ENCODE peak calls at places on chromosomes 16 and 17, in eight cellular contexts. C is GOT3, N is GM13977, X is HS-27A, A is transverse colon, O is right cardiac atrium, F is ecto neural progenitor cell, T is MCF 10A. B is an unnamed sample.

GRCh38 chr17:28341516-28341915 is 6.0 kb downstream of the TNFAIP1 start:
- DNase-seq in A (no peak), F (no peak), C (no peak), N (no peak), T (no peak), O (no peak), X (no peak), B (no peak)

GRCh38 chr16:63617990-63618763 is 1503.7 kb downstream of the CDH11 start:
- DNase-seq in F (no peak), C (no peak), T (no peak), A (no peak), N (no peak), O (peak; percentile 76), X (no peak), B (no peak)

GRCh38 chr17:4444782-4445473 is 11.2 kb downstream of the SPNS3 start:
- DNase-seq in F (no peak), C (no peak), O (peak; percentile 85), X (peak; percentile 30), A (peak; percentile 83), T (peak; percentile 51), N (no peak), B (no peak)

GRCh38 chr16:16162591-16162990 is 60.7 kb downstream of the ABCC6 start:
- DNase-seq in F (no peak), C (no peak), A (no peak), O (no peak), T (no peak), N (no peak), X (no peak), B (no peak)

GRCh38 chr17:38341035-38341721 is 2.6 kb downstream of the GPR179 start:
- DNase-seq in T (peak; percentile 44), O (peak; percentile 87), F (no peak), N (no peak), A (peak; percentile 43), C (no peak), X (no peak), B (no peak)

GRCh38 chr17:65472602-65473001 is 88.8 kb downstream of the AXIN2 start:
- DNase-seq in C (no peak), N (no peak), O (no peak), F (no peak), A (no peak), T (peak; percentile 80), X (no peak), B (no peak)

GRCh38 chr17:3043737-3044365 is 19.6 kb downstream of the OR1D5 start:
- DNase-seq in F (peak; percentile 50), A (no peak), C (no peak), N (no peak), O (no peak), X (no peak), T (no peak), B (no peak)

GRCh38 chr16:726438-727290 is at the start of the genes CCDC78 and HAGHL:
- DNase-seq in O (peak; percentile 88), A (peak; percentile 61), X (no peak), N (peak; percentile 90), T (peak; percentile 39), F (peak; percentile 85), C (no peak), B (no peak)

GRCh38 chr17:82956146-82956725 is 116.4 kb upstream of the ZNF750 start:
- DNase-seq in T (no peak), C (no peak), A (no peak), F (no peak), X (no peak), O (peak; percentile 23), N (no peak), B (no peak)

GRCh38 chr17:30922235-30922993 is 669 bp downstream of the ADAP2 start:
- DNase-seq in C (no peak), O (peak; percentile 68), A (peak; percentile 17), X (no peak), T (no peak), F (peak; percentile 65), N (peak; percentile 63), B (no peak)

GRCh38 chr17:74283371-74283673 is 9.3 kb downstream of the DNAI2 start:
- DNase-seq in X (no peak), N (no peak), A (no peak), C (no peak), O (peak; percentile 18), F (no peak), T (no peak), B (no peak)